ENCODE peak calls at places on chromosomes 6 and 20, in ten cellular contexts. V is NCI-H2171 treated with DMSO at 0.1 percent for 48 hours; N is ELR; F is Kasumi-1; W is HTR-8/SVneo; M is EH; B is Right ventricle myocardium superior; S is tibial artery; J is activated T-helper 9 cell treated with anti-CD3 and anti-CD28 coated beads, Interleukin-2, amount 50 U/mL, for 16 hours; X is stimulated activated CD4-positive, alpha-beta T cell treated with anti-CD3 and anti-CD28 coated beads, TNF-alpha, amount 100 ng/mL, for 1 hour. H is an unnamed sample.

GRCh38 chr6:167676666-167677421 is 149.9 kb upstream of the AFDN start:
- DNase-seq in V (peak), N (no peak), F (no peak), W (no peak), M (no peak), B (no peak), S (peak), J (no peak), X (no peak), H (no peak)

GRCh38 chr6:501891-502601 is 110.5 kb downstream of the IRF4 start:
- DNase-seq in V (no peak), N (no peak), F (peak), W (no peak), M (no peak), B (no peak), S (no peak), J (peak), X (no peak), H (peak)

GRCh38 chr6:144411506-144412165 is 126.5 kb downstream of the UTRN start:
- DNase-seq in V (peak), N (peak), F (no peak), W (no peak), M (peak), B (no peak), S (no peak), J (no peak), X (no peak), H (peak)

GRCh38 chr6:93418448-93419303 is 683 bp downstream of the EPHA7 start:
- DNase-seq in V (peak), N (no peak), F (peak), W (no peak), M (no peak), B (peak), S (peak), J (no peak), X (no peak), H (no peak)

GRCh38 chr6:3327403-3327802 is 68.7 kb downstream of the PSMG4 start:
- DNase-seq in V (no peak), N (no peak), F (no peak), W (no peak), M (no peak), B (no peak), S (no peak), J (no peak), X (no peak), H (no peak)

GRCh38 chr6:159838020-159838744 is 38.1 kb downstream of the PNLDC1 start:
- DNase-seq in V (no peak), N (no peak), F (no peak), W (no peak), M (no peak), B (no peak), S (peak), J (no peak), X (no peak), H (no peak)

GRCh38 chr6:100490065-100490464 is 25.3 kb upstream of the SIM1 start:
- DNase-seq in V (no peak), N (no peak), F (no peak), W (no peak), M (no peak), B (no peak), S (no peak), J (no peak), X (no peak), H (no peak)

GRCh38 chr20:1434571-1435336 is 31.9 kb downstream of the NSFL1C start:
- DNase-seq in V (peak), N (peak), F (peak), W (peak), M (peak), B (no peak), S (no peak), J (peak), X (peak), H (peak)

GRCh38 chr6:38997128-38997761 is 51.3 kb upstream of the GLP1R start:
- DNase-seq in V (no peak), N (peak), F (peak), W (no peak), M (peak), B (peak), S (no peak), J (no peak), X (no peak), H (no peak)

GRCh38 chr6:22636450-22636849 is 67.1 kb downstream of the HDGFL1 start:
- DNase-seq in V (no peak), N (no peak), F (no peak), W (no peak), M (peak), B (no peak), S (no peak), J (no peak), X (no peak), H (no peak)

GRCh38 chr20:1600736-1601135 is 19.1 kb downstream of the SIRPB1 start:
- DNase-seq in V (no peak), N (no peak), F (no peak), W (no peak), M (no peak), B (no peak), S (no peak), J (no peak), X (no peak), H (no peak)

H was measured in SJSA1.